ENCODE peak calls at places on chromosomes 13 and 19, in seven cellular contexts. S is heart left ventricle, Y is HCT116, T is HepG2, F is IMR-90, V is H1, P is adrenal gland. J is an unnamed sample.

GRCh38 chr19:33408538-33408937 is 35.0 kb downstream of the CEBPG start:
- DNase-seq in P (no peak), Y (no peak), S (no peak), T (no peak), F (no peak), V (no peak), J (no peak)

GRCh38 chr19:52734340-52734892 is 428 bp downstream of the ZNF611 start:
- DNase-seq in F (no peak), Y (no peak), P (no peak), V (no peak), S (no peak), T (no peak), J (no peak)

GRCh38 chr13:79491715-79492114 is 10.8 kb downstream of the NDFIP2 start:
- DNase-seq in P (no peak), Y (no peak), V (no peak), S (no peak), F (peak; percentile 71), T (no peak), J (no peak)

GRCh38 chr13:113565526-113566226 is 18.9 kb upstream of the TFDP1 start:
- DNase-seq in V (peak; percentile 37), F (no peak), P (no peak), Y (no peak), T (no peak), S (no peak), J (no peak)

GRCh38 chr13:38483623-38484022 is 134.0 kb downstream of the UFM1 start:
- DNase-seq in S (no peak), V (no peak), F (no peak), Y (no peak), P (no peak), T (no peak), J (peak; percentile 8)

GRCh38 chr13:114286808-114287207 is 5.4 kb downstream of the UPF3A start:
- DNase-seq in V (no peak), Y (no peak), F (peak; percentile 85), S (no peak), T (no peak), P (no peak), J (no peak)

GRCh38 chr19:57267294-57267693 is 13.0 kb upstream of the ZNF460 start:
- DNase-seq in Y (no peak), F (no peak), P (no peak), S (no peak), T (no peak), V (no peak), J (no peak)

GRCh38 chr19:51726049-51726448 is 2.3 kb upstream of the HAS1 start:
- DNase-seq in Y (no peak), S (peak; percentile 74), P (peak; percentile 20), F (peak; percentile 41), V (no peak), T (no peak), J (no peak)

GRCh38 chr13:76239031-76239680 is 603.0 kb downstream of the LMO7 start:
- DNase-seq in S (no peak), V (no peak), F (no peak), Y (no peak), T (no peak), P (no peak), J (no peak)

GRCh38 chr19:10134040-10134439 is 14.3 kb upstream of the EIF3G start:
- DNase-seq in T (no peak), P (no peak), Y (no peak), F (no peak), S (no peak), V (no peak), J (no peak)

GRCh38 chr13:25196971-25197370 is 24.9 kb upstream of the AMER2 start:
- DNase-seq in P (no peak), V (no peak), T (no peak), Y (no peak), S (no peak), F (no peak), J (no peak)

GRCh38 chr19:46860125-46860845 is 512 bp upstream of the ARHGAP35 start:
- DNase-seq in T (peak; percentile 96), V (peak; percentile 95), Y (peak; percentile 93), S (peak; percentile 99), P (peak; percentile 99), F (peak; percentile 98), J (peak; percentile 100)

GRCh38 chr19:46859637-46860124 is 1.1 kb upstream of the ARHGAP35 start:
- DNase-seq in P (peak; percentile 90), Y (no peak), V (no peak), F (peak; percentile 55), T (peak; percentile 87), S (peak; percentile 90), J (no peak)

GRCh38 chr19:46862504-46862835 is 1.7 kb downstream of the ARHGAP35 start:
- DNase-seq in P (peak; percentile 13), T (no peak), Y (no peak), V (no peak), F (no peak), S (peak; percentile 17), J (no peak)

GRCh38 chr19:46861691-46862503 is 1.1 kb downstream of the ARHGAP35 start:
- DNase-seq in T (no peak), V (no peak), P (peak; percentile 40), S (peak; percentile 30), Y (no peak), F (no peak), J (peak; percentile 73)

DNA sequence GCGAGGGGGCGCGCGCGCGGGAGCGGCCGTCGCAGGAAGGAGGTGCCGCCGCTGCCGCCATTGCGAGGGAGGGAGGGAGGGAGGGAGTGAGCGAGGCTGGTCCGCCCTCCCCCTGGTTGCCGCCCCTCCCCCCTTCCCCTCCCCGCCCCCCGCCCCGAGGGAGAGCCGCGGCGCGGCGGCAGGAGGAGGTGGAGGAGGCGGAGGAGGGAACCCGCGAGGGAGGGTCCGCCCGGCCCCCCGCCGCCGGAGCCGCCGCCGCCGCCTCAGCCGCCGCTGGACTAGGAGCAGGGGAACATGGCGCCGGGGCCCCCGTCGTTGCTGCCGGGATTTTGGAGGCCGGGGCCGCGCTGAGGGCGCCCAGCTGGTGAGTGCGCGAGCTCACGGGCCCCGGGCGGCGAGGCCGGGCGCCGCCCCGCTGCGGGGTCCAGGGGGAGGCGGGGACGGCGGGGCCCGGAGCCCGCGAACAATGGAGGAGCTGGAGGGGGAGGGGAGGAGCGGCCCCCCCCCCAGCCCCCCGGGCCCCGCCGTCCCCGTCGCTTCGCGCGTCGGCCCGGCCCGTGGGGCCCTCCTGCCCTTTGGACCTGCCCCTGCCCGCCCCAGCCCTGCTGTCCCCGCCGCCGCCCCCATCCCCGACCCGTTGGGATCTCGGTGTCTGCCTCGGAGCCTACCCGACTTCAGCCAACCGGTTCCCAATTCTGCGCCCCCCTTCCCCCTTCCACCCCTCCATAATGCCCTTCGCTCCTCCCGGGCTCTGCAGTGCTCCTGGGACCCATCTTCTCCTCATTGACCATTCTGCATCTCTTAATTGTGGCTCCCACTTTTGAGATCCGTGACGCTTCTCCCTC is at the start of gene ARHGAP35:
- DNase-seq in T (no peak), F (no peak), Y (no peak), V (peak; percentile 77), P (peak; percentile 33), S (peak; percentile 37), J (peak; percentile 68)
- TF ChIP-seq POLR2A in T (no peak), F (no peak), Y (no peak), V (peak; percentile 31), P (no peak), S (no peak), J (no peak)

DNA sequence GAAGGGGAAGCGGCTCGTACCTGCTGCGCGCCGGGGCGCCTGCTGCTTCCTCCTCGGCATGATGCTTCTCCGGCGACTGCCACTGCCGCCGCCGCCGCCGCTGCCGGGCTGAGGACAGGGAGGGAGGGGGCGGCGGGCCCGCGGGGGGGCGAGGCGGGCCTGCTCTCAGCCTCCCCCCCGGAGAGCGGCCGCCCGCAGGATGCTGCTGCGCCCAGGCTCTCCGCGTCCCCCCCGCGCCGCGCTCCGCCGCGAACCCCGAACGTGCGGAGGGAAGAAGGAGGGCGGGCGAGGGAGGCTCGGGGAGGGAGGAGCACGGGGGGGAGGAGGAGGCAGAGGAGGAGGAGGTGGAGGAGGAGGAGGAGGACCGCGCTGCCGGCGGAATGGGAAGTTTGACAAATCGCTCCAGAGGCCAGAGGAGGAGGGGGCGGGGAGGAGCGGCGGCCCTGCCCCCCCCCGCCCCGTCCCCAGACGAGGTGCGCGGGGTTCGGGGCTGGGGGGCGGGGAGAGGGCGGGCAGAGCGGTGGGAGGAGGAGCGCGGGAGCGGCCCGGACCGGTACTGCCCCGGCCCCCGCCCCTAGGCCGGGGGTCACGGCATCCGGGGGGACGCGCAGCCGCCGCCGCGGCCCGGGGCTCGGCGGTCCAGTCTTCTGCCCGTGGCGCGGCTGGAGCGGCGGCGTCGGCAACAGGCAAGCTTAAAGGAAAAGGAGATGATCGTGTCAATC is at the start of gene TSHZ3:
- DNase-seq in V (peak; percentile 80), P (peak; percentile 76), Y (no peak), S (peak; percentile 86), F (peak; percentile 87), T (no peak), J (peak; percentile 43)
- TF ChIP-seq POLR2A in V (no peak), P (no peak), Y (no peak), S (no peak), F (peak; percentile 21), T (no peak), J (no peak)

DNA sequence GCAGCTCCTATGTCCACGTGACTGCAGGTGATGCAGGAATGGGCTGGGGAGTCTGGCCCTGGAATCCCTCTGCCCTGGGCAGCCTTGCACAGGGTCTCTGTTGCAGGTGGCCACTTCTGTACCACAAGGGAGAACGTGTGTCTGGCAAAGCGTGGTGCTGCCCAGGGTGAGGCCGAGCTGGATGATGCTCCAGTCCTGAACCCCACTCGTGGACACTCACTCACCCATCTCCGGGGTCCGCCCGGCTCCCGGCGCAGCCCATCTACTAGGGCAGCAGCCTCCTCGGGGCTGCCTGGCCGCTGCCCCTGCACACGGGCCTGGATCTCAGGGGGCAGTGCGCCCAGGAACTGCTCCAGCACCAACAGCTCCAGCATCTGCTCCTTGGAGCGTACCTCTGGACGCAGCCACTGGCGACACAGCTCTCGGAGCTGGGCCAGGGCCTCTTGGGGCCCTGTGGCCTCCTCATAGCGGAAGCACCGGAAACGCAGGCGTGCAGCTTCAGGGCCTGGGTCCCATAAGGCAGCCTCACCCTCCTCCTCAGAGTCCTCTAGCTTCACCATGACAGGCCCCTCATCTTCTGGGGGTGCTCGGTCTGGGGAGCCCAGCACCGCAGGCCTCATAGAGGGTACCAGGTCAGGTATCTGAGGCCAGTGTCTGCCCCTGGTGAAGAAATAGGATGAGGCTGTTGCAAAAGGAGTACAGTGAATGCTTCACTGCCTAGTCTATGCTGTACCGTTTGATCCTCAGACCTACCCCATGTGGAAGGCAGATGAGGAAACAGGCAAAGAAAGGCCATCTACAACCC is 2.2 kb downstream of the MZF1 start:
- DNase-seq in P (peak; percentile 30), V (no peak), F (no peak), Y (no peak), S (peak; percentile 32), T (no peak), J (peak; percentile 75)
- TF ChIP-seq POLR2A in P (no peak), V (no peak), F (no peak), Y (no peak), S (no peak), T (no peak), J (no peak)

DNA sequence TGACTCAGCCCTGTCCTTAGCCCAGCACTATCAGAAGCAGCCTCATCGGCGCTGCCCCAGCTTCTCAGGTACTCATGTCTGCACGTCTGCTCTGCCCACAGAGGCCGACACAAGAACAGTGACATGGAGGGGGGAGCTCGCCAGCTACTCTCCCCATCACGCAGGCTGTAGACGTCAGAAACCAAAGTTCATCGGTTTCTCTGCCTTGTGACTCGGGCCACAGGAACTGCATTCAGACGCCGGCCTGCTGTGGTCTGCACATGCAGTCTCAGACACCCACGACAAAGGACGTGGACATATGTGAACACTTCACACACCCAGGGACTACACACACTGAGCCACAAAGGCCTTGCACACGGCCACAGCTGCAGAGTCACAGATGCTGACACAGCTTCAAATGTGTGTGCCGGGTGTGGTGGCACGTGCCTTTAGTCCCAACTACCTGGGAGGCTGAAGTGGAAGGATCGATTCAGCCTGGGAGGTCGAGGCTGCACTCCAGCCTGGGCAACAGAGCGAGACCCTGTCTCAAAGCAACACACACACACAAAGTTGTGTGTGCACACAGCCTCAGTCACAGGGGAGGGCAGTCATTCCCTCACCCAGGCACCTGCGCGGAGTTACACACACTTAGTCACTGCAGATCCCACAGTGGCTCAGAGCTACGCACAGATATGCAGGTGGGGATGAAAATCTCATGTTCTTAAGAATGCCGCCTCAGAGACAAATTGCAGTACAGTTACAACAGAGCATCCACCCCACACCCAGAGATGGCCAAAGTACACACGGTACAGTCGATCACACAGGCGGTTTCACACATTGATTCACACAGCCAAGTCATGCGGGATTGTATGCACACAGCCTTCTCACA is 4.9 kb upstream of the ZFP36 start:
- DNase-seq in F (peak; percentile 89), P (peak; percentile 89), S (peak; percentile 56), V (no peak), T (peak; percentile 96), Y (peak; percentile 78), J (peak; percentile 72)
- TF ChIP-seq POLR2A in F (no peak), P (peak; percentile 69), S (no peak), V (no peak), T (peak; percentile 91), Y (no peak), J (no peak)

J was measured in NB4.